ENCODE peak calls at places on chromosomes 11 and 22, in four cellular contexts. F is body of pancreas, V is PC-9, J is HCT116. E is an unnamed sample.

GRCh38 chr11:96149743-96150555 is 193.0 kb downstream of the MAML2 start:
- DNase-seq in V (peak; percentile 36), F (no peak), J (no peak), E (no peak)

GRCh38 chr22:29751139-29751538 is 15.7 kb downstream of the ZMAT5 start:
- DNase-seq in V (no peak), J (no peak), F (peak; percentile 38), E (no peak)

GRCh38 chr11:77118086-77118485 is 10.0 kb upstream of the MYO7A start:
- DNase-seq in F (no peak), V (no peak), J (no peak), E (no peak)

GRCh38 chr22:36386351-36386899 is 1.3 kb downstream of the MYH9 start:
- DNase-seq in V (no peak), F (no peak), J (no peak), E (peak; percentile 78)

GRCh38 chr11:108117746-108118371 is 3.5 kb upstream of the ACAT1 start:
- DNase-seq in V (peak; percentile 65), F (no peak), J (peak; percentile 52), E (no peak)

GRCh38 chr11:130052556-130052955 is 17.1 kb upstream of the APLP2 start:
- DNase-seq in J (no peak), V (no peak), F (no peak), E (no peak)

GRCh38 chr11:116895053-116895757 is 57.8 kb upstream of the APOA1 start:
- DNase-seq in J (no peak), F (no peak), V (no peak), E (peak; percentile 31)

GRCh38 chr11:19679952-19680823 is 32.4 kb upstream of the NAV2 start:
- DNase-seq in F (peak; percentile 74), V (peak; percentile 92), J (peak; percentile 75), E (peak; percentile 98)

GRCh38 chr11:17076517-17077239 is 789 bp downstream of the RPS13 start:
- DNase-seq in F (peak; percentile 22), J (no peak), V (no peak), E (no peak)

GRCh38 chr11:36399236-36399635 is 103.1 kb downstream of the PRR5L start:
- DNase-seq in F (no peak), J (no peak), V (no peak), E (no peak)

GRCh38 chr11:13465909-13466371 is 2.9 kb upstream of the BTBD10 start:
- DNase-seq in V (peak; percentile 41), F (peak; percentile 36), J (peak; percentile 70), E (no peak)

GRCh38 chr11:95375881-95376280 is 144.9 kb upstream of the SESN3 start:
- DNase-seq in J (no peak), F (peak; percentile 3), V (no peak), E (no peak)

GRCh38 chr11:65417221-65417701 is 5.3 kb upstream of the NEAT1 start:
- DNase-seq in V (no peak), J (no peak), F (peak; percentile 60), E (peak; percentile 77)
- H3K4me3 ChIP-seq in V (peak overlapping the region; percentile 32), J (no peak overlapping the region), F (no peak overlapping the region), E (peak overlapping the region; percentile 67)

DNA sequence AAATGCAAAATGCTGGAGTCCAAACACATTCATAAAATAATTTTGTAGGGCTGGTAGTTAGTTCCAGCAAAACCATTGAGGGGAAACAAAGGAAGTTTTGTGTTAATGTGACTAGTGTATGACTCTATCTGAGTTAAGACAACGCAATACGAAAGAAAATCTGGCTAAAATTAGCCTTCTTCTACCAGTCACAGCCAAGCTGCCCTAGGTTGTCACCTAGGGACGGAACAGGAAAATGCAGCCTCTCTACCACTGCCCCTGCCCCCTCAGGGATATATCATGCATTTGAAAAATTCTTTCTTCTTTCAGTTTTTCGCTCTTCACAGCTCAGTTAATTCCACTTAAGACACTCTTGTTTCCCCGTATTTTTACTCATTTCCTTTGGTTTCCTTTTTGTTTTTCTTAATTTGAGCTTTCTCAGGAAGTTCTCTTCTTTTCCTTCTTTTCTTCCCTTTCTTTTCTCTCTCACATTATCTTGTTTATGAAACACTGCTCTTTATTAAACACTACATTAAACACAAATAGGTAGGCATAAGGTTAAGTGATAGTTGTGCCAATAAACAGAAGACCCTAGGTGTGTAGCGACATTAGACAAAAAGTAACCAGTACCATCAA is 30.6 kb downstream of the KIRREL3 start:
- DNase-seq in F (no peak), J (no peak), V (no peak), E (no peak)
- TF ChIP-seq CTCF in F (peak; percentile 32), J (peak; percentile 28), V (peak; percentile 46), E (no peak)

DNA sequence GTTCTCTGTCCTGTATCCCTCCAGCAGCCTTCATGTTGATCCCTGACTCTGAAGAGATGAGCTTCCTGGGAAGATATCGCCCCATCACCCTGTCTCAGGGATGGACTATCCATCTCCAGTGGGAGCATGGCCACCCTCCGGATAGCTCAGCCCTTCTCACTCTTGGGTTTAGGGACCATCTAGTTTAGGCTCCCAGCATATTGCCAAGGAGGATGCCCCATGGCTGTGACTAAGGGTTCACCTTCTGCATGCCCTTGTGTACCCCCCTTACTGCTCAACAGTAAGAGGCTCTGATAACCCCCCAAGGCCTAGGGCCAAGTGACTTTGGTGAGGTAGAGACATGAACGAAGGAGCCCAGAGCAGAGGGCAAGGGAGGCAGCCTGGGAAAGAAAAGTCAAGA is 1.3 kb downstream of the TMPRSS13 start:
- DNase-seq in F (no peak), J (no peak), V (no peak), E (peak; percentile 17)
- H3K4me1 ChIP-seq in F (peaks cover 12% of the 10 kb centered on the region), J (peaks cover 14% of the 10 kb centered on the region), V (peaks cover 57% of the 10 kb centered on the region), E (no peaks in the 10 kb centered on the region)

GRCh38 chr22:19150482-19151328 is 613 bp upstream of the GSC2 start:
- DNase-seq in V (no peak), J (no peak), F (no peak), E (no peak)
- H3K4me3 ChIP-seq in V (no peak overlapping the region), J (no peak overlapping the region), F (no peak overlapping the region), E (no peak overlapping the region)

GRCh38 chr11:88420165-88420781 is 82.7 kb upstream of the CTSC start:
- DNase-seq in J (no peak), F (peak; percentile 30), V (no peak), E (peak; percentile 37)
- TF ChIP-seq CTCF in J (no peak), F (no peak), V (no peak), E (no peak)

GRCh38 chr11:64876226-64876750 is 2.1 kb downstream of the EHD1 start:
- DNase-seq in J (no peak), F (no peak), V (no peak), E (no peak)

GRCh38 chr11:64875369-64876225 is 2.8 kb downstream of the EHD1 start:
- DNase-seq in V (no peak), F (no peak), J (no peak), E (no peak)

GRCh38 chr11:64872790-64873488 is 5.5 kb downstream of the EHD1 start:
- DNase-seq in F (no peak), V (no peak), J (no peak), E (no peak)

GRCh38 chr11:64874841-64875240 is 3.6 kb downstream of the EHD1 start:
- DNase-seq in V (no peak), F (no peak), J (no peak), E (no peak)

GRCh38 chr11:64874308-64874707 is 4.1 kb downstream of the EHD1 start:
- DNase-seq in F (no peak), V (no peak), J (no peak), E (no peak)
- H3K4me1 ChIP-seq in F (peaks cover 42% of the 10 kb centered on the region), V (peaks cover 51% of the 10 kb centered on the region), J (peaks cover 55% of the 10 kb centered on the region), E (peaks cover 81% of the 10 kb centered on the region)

GRCh38 chr11:75421902-75422247 is 11.1 kb downstream of the KLHL35 start:
- DNase-seq in F (no peak), J (no peak), V (no peak), E (no peak)

GRCh38 chr11:75421035-75421602 is 11.9 kb downstream of the KLHL35 start:
- DNase-seq in J (no peak), V (no peak), F (no peak), E (no peak)

GRCh38 chr11:75423721-75424120 is 9.3 kb downstream of the KLHL35 start:
- DNase-seq in J (no peak), F (no peak), V (no peak), E (no peak)

GRCh38 chr11:75424396-75424795 is 8.6 kb downstream of the KLHL35 start:
- DNase-seq in V (no peak), F (no peak), J (no peak), E (no peak)

GRCh38 chr11:75422248-75423231 is 10.5 kb downstream of the KLHL35 start:
- DNase-seq in J (no peak), F (peak; percentile 59), V (peak; percentile 65), E (no peak)
- H3K4me3 ChIP-seq in J (no peak overlapping the region), F (no peak overlapping the region), V (no peak overlapping the region), E (no peak overlapping the region)

GRCh38 chr11:44978279-44978960 is 27.7 kb upstream of the TP53I11 start:
- DNase-seq in F (no peak), J (no peak), V (no peak), E (no peak)

GRCh38 chr11:44976576-44976975 is 25.9 kb upstream of the TP53I11 start:
- DNase-seq in V (no peak), F (no peak), J (no peak), E (no peak)

GRCh38 chr11:44978961-44979331 is 28.3 kb upstream of the TP53I11 start:
- DNase-seq in V (peak; percentile 99), J (no peak), F (peak; percentile 86), E (no peak)

GRCh38 chr11:44979536-44980399 is 29.1 kb upstream of the TP53I11 start:
- DNase-seq in V (peak; percentile 98), J (peak; percentile 10), F (peak; percentile 94), E (no peak)

GRCh38 chr11:44977493-44977984 is 26.9 kb upstream of the TP53I11 start:
- DNase-seq in V (peak; percentile 91), F (peak; percentile 45), J (no peak), E (no peak)
- TF ChIP-seq CTCF in V (no peak), F (no peak), J (peak; percentile 21), E (no peak)

GRCh38 chr11:125429174-125429707 is 66.8 kb downstream of the FEZ1 start:
- DNase-seq in V (peak; percentile 50), F (peak; percentile 38), J (peak; percentile 63), E (no peak)
- H3K4me1 ChIP-seq in V (no peaks in the 10 kb centered on the region), F (no peaks in the 10 kb centered on the region), J (peaks cover 20% of the 10 kb centered on the region), E (no peaks in the 10 kb centered on the region)

GRCh38 chr11:67271212-67271547 is 4.9 kb downstream of the GRK2 start:
- DNase-seq in F (no peak), J (no peak), V (no peak), E (no peak)

GRCh38 chr11:67268684-67269268 is 2.5 kb downstream of the GRK2 start:
- DNase-seq in V (no peak), F (no peak), J (no peak), E (peak; percentile 54)

GRCh38 chr11:67271548-67272284 is 5.4 kb downstream of the GRK2 start:
- DNase-seq in V (no peak), F (no peak), J (no peak), E (peak; percentile 45)

GRCh38 chr11:67269401-67270255 is 3.4 kb downstream of the GRK2 start:
- DNase-seq in V (no peak), J (no peak), F (no peak), E (peak; percentile 50)

GRCh38 chr11:67270256-67271211 is 4.3 kb downstream of the GRK2 start:
- DNase-seq in V (no peak), F (peak; percentile 70), J (no peak), E (peak; percentile 71)
- H3K4me3 ChIP-seq in V (no peak overlapping the region), F (no peak overlapping the region), J (no peak overlapping the region), E (peak overlapping the region; percentile 4)